ENCODE peak calls at places on chromosomes 7 and 10, in five cellular contexts. L, S, W, P and C are unnamed samples.

GRCh38 chr10:86556532-86556931 is 34.9 kb upstream of the WAPL start:
- DNase-seq in L (no peak), S (no peak), W (no peak), P (no peak), C (no peak)

GRCh38 chr10:98920362-98920761 is 315.3 kb downstream of the HPSE2 start:
- DNase-seq in L (no peak), S (no peak), W (no peak), P (no peak), C (no peak)

GRCh38 chr7:94205529-94205928 is 189.2 kb upstream of the COL1A2 start:
- DNase-seq in L (no peak), S (no peak), W (no peak), P (no peak), C (no peak)

GRCh38 chr7:139897422-139898085 is 68.5 kb downstream of the TBXAS1 start:
- DNase-seq in L (no peak), S (peak; percentile 30), W (no peak), P (no peak), C (no peak)

GRCh38 chr7:40244226-40244625 is 109.4 kb downstream of the SUGCT start:
- DNase-seq in L (no peak), S (no peak), W (no peak), P (no peak), C (no peak)

GRCh38 chr10:46787321-46787615 is 124.0 kb upstream of the PTPN20 start:
- DNase-seq in L (peak; percentile 46), S (peak; percentile 82), W (peak; percentile 29), P (peak; percentile 15), C (no peak)

GRCh38 chr10:78623577-78624215 is 445.1 kb upstream of the ZMIZ1 start:
- DNase-seq in L (peak; percentile 79), S (peak; percentile 87), W (peak; percentile 17), P (no peak), C (peak; percentile 45)

GRCh38 chr10:88525371-88526079 is 57.6 kb downstream of the RNLS start:
- DNase-seq in L (peak; percentile 50), S (peak; percentile 50), W (no peak), P (no peak), C (peak; percentile 20)

GRCh38 chr7:7573701-7574100 is 7.0 kb downstream of the MIOS start:
- DNase-seq in L (no peak), S (no peak), W (no peak), P (no peak), C (no peak)

GRCh38 chr7:29139796-29140195 is 6.5 kb downstream of the CPVL start:
- DNase-seq in L (no peak), S (peak; percentile 72), W (no peak), P (no peak), C (no peak)

GRCh38 chr10:99983280-99983988 is 26.3 kb downstream of the DNMBP start:
- DNase-seq in L (no peak), S (peak; percentile 89), W (no peak), P (no peak), C (no peak)

GRCh38 chr7:10648289-10648688 is 325.4 kb upstream of the PHF14 start:
- DNase-seq in L (no peak), S (no peak), W (no peak), P (no peak), C (no peak)

GRCh38 chr10:22581453-22581852 is 132.9 kb downstream of the PIP4K2A start:
- DNase-seq in L (no peak), S (no peak), W (no peak), P (no peak), C (no peak)

GRCh38 chr7:5225616-5226290 is 35.7 kb downstream of the WIPI2 start:
- DNase-seq in L (no peak), S (no peak), W (no peak), P (no peak), C (no peak)

GRCh38 chr10:93859049-93859655 is 34.6 kb upstream of the SLC35G1 start:
- DNase-seq in L (peak; percentile 12), S (peak; percentile 28), W (no peak), P (no peak), C (peak; percentile 19)

GRCh38 chr10:72335394-72336258 is 19.1 kb downstream of the DNAJB12 start:
- DNase-seq in L (no peak), S (no peak), W (peak; percentile 61), P (peak; percentile 51), C (no peak)

GRCh38 chr7:75772081-75773077 is at the start of gene CCL26:
- DNase-seq in L (peak; percentile 76), S (peak; percentile 88), W (peak; percentile 26), P (no peak), C (peak; percentile 20)

GRCh38 chr10:29691564-29692064 is 56.8 kb upstream of the SVIL start:
- DNase-seq in L (no peak), S (peak; percentile 46), W (no peak), P (no peak), C (peak; percentile 76)

GRCh38 chr7:86848226-86848625 is 204.5 kb downstream of the GRM3 start:
- DNase-seq in L (no peak), S (no peak), W (no peak), P (no peak), C (no peak)

GRCh38 chr10:103276941-103277712 is at the start of gene INA:
- DNase-seq in L (peak; percentile 76), S (peak; percentile 71), W (peak; percentile 63), P (no peak), C (peak; percentile 59)

GRCh38 chr7:102393467-102393866 is 2.7 kb upstream of the PRKRIP1 start:
- DNase-seq in L (no peak), S (no peak), W (no peak), P (no peak), C (peak; percentile 34)

GRCh38 chr10:6558759-6559429 is 21.2 kb downstream of the PRKCQ start:
- DNase-seq in L (no peak), S (no peak), W (peak; percentile 23), P (no peak), C (no peak)

GRCh38 chr10:6382081-6382480 is 179.3 kb downstream of the PFKFB3 start:
- DNase-seq in L (no peak), S (peak; percentile 40), W (peak; percentile 45), P (peak; percentile 52), C (no peak)

GRCh38 chr7:90271753-90272152 is 26.8 kb downstream of the CFAP69 start:
- DNase-seq in L (no peak), S (peak; percentile 84), W (no peak), P (no peak), C (no peak)

GRCh38 chr10:15305634-15306033 is 65.5 kb downstream of the FAM171A1 start:
- DNase-seq in L (no peak), S (no peak), W (no peak), P (no peak), C (no peak)

GRCh38 chr10:77641788-77642397 is 4.3 kb upstream of the KCNMA1 start:
- DNase-seq in L (peak; percentile 78), S (peak; percentile 84), W (peak; percentile 66), P (peak; percentile 66), C (peak; percentile 70)

GRCh38 chr7:121798896-121799295 is 74.1 kb upstream of the PTPRZ1 start:
- DNase-seq in L (no peak), S (no peak), W (no peak), P (no peak), C (no peak)

GRCh38 chr7:116970148-116970910 is 17.0 kb downstream of the ST7 start:
- DNase-seq in L (no peak), S (peak; percentile 14), W (no peak), P (no peak), C (no peak)